ENCODE peak calls at places on chromosome 18, in six cellular contexts. Y, N, L, Q, V and T are unnamed samples. For H3K4me1, the result is how much of the 10 kb centered on the place peaks cover.

GRCh38 chr18:58671941-58672565 is 788 bp downstream of the MALT1 start:
- DNase-seq in Y (peak), N (peak), L (no peak), V (no peak), Q (peak), T (no peak)

GRCh38 chr18:65749881-65750280 is 931 bp upstream of the CDH7 start:
- DNase-seq in L (peak), Y (no peak), Q (no peak), V (no peak), N (no peak), T (no peak)

GRCh38 chr18:74745658-74746403 is 148.2 kb downstream of the ZNF407 start:
- DNase-seq in L (no peak), Q (peak), N (peak), Y (no peak), V (peak), T (peak)

GRCh38 chr18:7615840-7616239 is 48.7 kb downstream of the PTPRM start:
- DNase-seq in V (no peak), Q (no peak), L (no peak), N (no peak), Y (no peak), T (no peak)

GRCh38 chr18:2848145-2848878 is 1.5 kb downstream of the EMILIN2 start:
- DNase-seq in L (no peak), V (no peak), Y (no peak), N (peak), Q (no peak), T (no peak)

GRCh38 chr18:63788447-63789096 is 13.4 kb downstream of the SERPINB7 start:
- DNase-seq in L (no peak), N (peak), Q (peak), Y (no peak), V (peak), T (no peak)

GRCh38 chr18:64119916-64120315 is 29.0 kb downstream of the LINC00305 start:
- DNase-seq in Y (no peak), Q (peak), V (no peak), N (peak), L (no peak), T (no peak)

GRCh38 chr18:41809652-41810051 is 145.4 kb upstream of the PIK3C3 start:
- DNase-seq in Y (no peak), N (no peak), V (no peak), L (no peak), Q (no peak), T (no peak)

GRCh38 chr18:33573193-33573592 is 4.8 kb upstream of the ASXL3 start:
- DNase-seq in Y (no peak), Q (no peak), N (no peak), L (no peak), V (no peak), T (no peak)

GRCh38 chr18:68355637-68356036 is 359.3 kb downstream of the TMX3 start:
- DNase-seq in Y (no peak), V (no peak), Q (no peak), N (no peak), L (no peak), T (no peak)

GRCh38 chr18:56962322-56962721 is 184.6 kb upstream of the BOD1L2 start:
- DNase-seq in Y (no peak), Q (no peak), V (no peak), N (no peak), L (no peak), T (no peak)

GRCh38 chr18:45856526-45856925 is 31.1 kb downstream of the SIGLEC15 start:
- DNase-seq in N (peak), Y (no peak), V (no peak), L (no peak), Q (no peak), T (no peak)

GRCh38 chr18:38790303-38790702 is 1224.7 kb upstream of the CELF4 start:
- DNase-seq in Y (peak), N (no peak), Q (peak), L (peak), V (no peak), T (no peak)

GRCh38 chr18:21575656-21576055 is 24.8 kb downstream of the ESCO1 start:
- DNase-seq in N (no peak), V (no peak), L (no peak), Q (peak), Y (no peak), T (no peak)

GRCh38 chr18:3350566-3351527 is 88.9 kb downstream of the MYL12B start:
- DNase-seq in V (peak), N (peak), Y (no peak), L (no peak), Q (peak), T (peak)

GRCh38 chr18:21672868-21673267 is 31.7 kb downstream of the ABHD3 start:
- DNase-seq in V (peak), N (peak), Y (no peak), Q (peak), L (no peak), T (peak)

GRCh38 chr18:10404148-10404547 is 50.3 kb upstream of the APCDD1 start:
- DNase-seq in V (no peak), N (no peak), L (peak), Q (no peak), Y (no peak), T (no peak)

GRCh38 chr18:1062592-1062991 is 157.9 kb downstream of the ADCYAP1 start:
- DNase-seq in V (no peak), Y (no peak), L (peak), N (peak), Q (no peak), T (no peak)

GRCh38 chr18:1053654-1054315 is 149.1 kb downstream of the ADCYAP1 start:
- DNase-seq in V (no peak), N (no peak), Q (no peak), L (no peak), Y (no peak), T (no peak)

GRCh38 chr18:1056404-1056803 is 151.7 kb downstream of the ADCYAP1 start:
- DNase-seq in N (no peak), L (no peak), Q (no peak), Y (no peak), V (no peak), T (no peak)

GRCh38 chr18:1052301-1052700 is 147.6 kb downstream of the ADCYAP1 start:
- DNase-seq in V (no peak), L (no peak), Q (no peak), N (no peak), Y (no peak), T (no peak)

DNA sequence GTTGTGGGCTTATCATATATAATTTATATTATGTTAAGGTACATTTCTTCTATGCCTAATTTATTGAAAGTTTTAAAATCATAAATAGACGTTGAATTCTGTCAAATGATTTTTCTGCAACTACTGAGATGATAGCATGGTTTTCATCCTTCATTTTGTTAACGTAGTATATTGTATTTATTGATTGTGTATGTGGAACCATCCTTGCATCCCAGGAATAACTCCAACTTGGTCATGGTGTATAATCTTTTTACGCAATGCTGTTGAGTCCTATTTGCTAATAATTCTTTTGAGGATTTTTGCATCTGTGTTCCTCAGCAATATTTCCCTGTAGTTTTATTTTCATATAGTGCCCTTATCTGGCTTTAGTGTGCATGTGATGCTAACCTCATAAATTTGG is 152.7 kb downstream of the ADCYAP1 start:
- DNase-seq in L (no peak), V (no peak), Y (no peak), N (no peak), Q (no peak), T (no peak)
- H3K4me2 ChIP-seq in L (no peak), V (no peak), Y (no peak), N (no peak), Q (no peak), T (no peak)

DNA sequence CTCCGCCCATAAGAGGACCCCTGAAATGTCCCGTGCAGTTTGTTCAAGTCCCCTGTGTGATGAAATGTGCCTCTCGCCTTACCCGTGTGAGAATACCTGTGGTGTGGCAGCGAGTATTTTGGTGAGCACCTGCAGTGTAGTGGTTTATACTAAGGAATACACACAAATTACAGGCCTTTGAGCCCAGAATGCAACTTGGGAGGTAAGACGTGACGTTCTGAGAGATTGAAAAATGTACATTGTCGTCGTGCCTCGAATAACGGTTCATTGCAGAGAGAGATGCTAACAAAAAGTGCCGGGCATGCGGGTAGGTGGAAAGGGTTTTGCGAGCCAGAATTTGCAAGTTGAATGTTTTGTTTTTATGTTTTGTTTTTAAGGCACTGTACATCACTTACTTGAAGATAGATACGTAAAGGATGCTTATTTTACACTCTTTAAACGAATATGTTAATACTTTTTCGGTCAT is 863 bp downstream of the RBBP8 start:
- DNase-seq in V (no peak), Q (no peak), L (no peak), N (peak), Y (no peak), T (no peak)
- TF ChIP-seq EZH2phosphoT487 in V (no peak), Q (no peak), L (no peak), N (no peak), Y (no peak), T (no peak)

GRCh38 chr18:51195086-51195601 is 2.3 kb downstream of the MEX3C start:
- DNase-seq in Q (no peak), V (no peak), Y (no peak), L (peak), N (peak), T (no peak)

GRCh38 chr18:51193621-51194287 is 3.7 kb downstream of the MEX3C start:
- DNase-seq in L (no peak), Q (peak), V (no peak), Y (no peak), N (peak), T (no peak)

GRCh38 chr18:51195602-51196115 is 1.8 kb downstream of the MEX3C start:
- DNase-seq in N (peak), Y (peak), L (peak), Q (peak), V (peak), T (peak)

GRCh38 chr18:51196116-51196810 is 1.2 kb downstream of the MEX3C start:
- DNase-seq in Q (no peak), V (no peak), L (peak), Y (peak), N (peak), T (peak)

DNA sequence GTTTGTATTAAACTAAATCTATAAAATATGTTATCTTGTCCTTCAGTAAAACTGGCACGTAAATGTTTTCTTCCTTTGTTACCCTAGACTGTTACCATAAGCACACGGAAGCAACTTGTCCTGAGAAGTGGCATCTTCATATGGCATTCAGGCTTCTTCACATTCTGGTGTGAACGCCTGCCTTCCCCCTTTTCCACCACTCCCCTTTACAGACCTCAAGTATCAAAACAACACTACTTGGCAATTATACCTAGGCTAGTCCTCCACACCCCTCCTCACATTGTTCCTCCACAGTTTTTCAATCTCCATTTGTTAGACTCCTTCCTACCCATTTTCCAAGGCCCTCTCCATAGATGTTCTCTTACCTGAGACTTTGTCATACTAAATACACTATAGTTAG is 2.9 kb downstream of the MEX3C start:
- DNase-seq in N (peak), Y (peak), V (no peak), L (peak), Q (no peak), T (no peak)
- H3K4me1 ChIP-seq in N (under half), Y (under half), V (under half), L (under half), Q (under half), T (under half)

GRCh38 chr18:48634975-48635374 is 96.1 kb downstream of the CTIF start:
- DNase-seq in V (no peak), N (no peak), L (no peak), Y (no peak), Q (no peak), T (no peak)
- H3K4me2 ChIP-seq in V (no peak), N (no peak), L (no peak), Y (no peak), Q (no peak), T (no peak)

GRCh38 chr18:62245699-62246098 is 58.6 kb downstream of the RELCH start:
- DNase-seq in Q (peak), L (no peak), Y (no peak), N (no peak), V (no peak), T (no peak)
- TF ChIP-seq EZH2phosphoT487 in Q (no peak), L (no peak), Y (no peak), N (no peak), V (no peak), T (no peak)

DNA sequence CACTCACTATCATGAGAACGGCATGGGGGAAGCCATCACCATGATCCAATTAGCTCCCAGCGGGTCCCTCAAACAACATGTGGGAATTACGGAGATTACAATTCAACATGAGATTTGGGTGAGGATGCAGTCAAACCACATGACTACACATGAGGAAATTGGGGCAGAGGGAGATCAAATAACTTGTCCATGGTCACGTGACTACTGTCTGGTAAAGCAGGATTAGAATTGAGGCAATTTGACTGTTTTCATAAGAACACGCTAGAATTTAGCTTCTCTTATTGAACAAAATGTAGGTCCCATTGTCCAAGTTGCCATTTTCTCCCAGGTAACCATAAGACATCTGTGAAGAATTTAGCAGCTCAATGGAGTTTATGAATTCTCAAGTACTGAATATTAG is 445.0 kb upstream of the CDH20 start:
- DNase-seq in N (no peak), L (no peak), Y (no peak), Q (no peak), V (no peak), T (no peak)
- H3K4me1 ChIP-seq in N (under half), L (under half), Y (under half), Q (under half), V (under half), T (under half)

GRCh38 chr18:160831-161570 is 2.6 kb downstream of the USP14 start:
- DNase-seq in N (no peak), Y (no peak), Q (no peak), L (no peak), V (no peak), T (no peak)

GRCh38 chr18:159037-159652 is 788 bp downstream of the USP14 start:
- DNase-seq in Q (peak), L (peak), V (no peak), N (peak), Y (peak), T (peak)

GRCh38 chr18:156514-157230 is 1.7 kb upstream of the USP14 start:
- DNase-seq in L (no peak), V (no peak), N (no peak), Q (peak), Y (no peak), T (no peak)

GRCh38 chr18:158128-159036 is at the start of gene USP14:
- DNase-seq in Q (peak), N (peak), Y (peak), L (peak), V (peak), T (peak)

DNA sequence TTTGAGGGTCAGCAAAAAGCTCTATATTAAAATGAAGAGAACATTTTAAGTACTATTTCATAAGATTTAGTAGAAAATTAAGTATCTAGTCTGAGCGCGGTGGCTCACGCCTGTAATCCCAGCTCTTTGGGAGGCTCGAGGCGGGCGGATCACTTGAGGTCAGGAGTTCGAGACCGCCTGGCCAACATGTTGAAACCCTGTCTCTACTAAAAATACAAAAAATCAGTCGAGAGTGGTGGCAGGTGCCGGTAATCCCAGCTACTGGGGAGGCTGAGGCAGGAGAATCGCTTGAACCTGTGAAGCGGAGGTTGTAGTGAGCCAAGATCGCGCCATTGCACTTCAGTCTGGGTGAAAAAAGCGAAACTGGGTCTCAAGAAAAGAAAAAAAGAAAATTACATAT is 1.6 kb downstream of the USP14 start:
- DNase-seq in Y (no peak), L (no peak), V (no peak), N (no peak), Q (no peak), T (no peak)
- H3K4me2 ChIP-seq in Y (peak), L (peak), V (peak), N (peak), Q (peak), T (peak)

GRCh38 chr18:12461326-12461725 is 53.6 kb downstream of the PRELID3A start:
- DNase-seq in L (no peak), Q (no peak), V (no peak), N (no peak), Y (no peak), T (no peak)

GRCh38 chr18:12452801-12453200 is 45.1 kb downstream of the PRELID3A start:
- DNase-seq in V (no peak), Y (no peak), N (no peak), L (no peak), Q (no peak), T (no peak)

GRCh38 chr18:12458761-12459160 is 51.0 kb downstream of the PRELID3A start:
- DNase-seq in Y (no peak), N (no peak), L (no peak), V (no peak), Q (no peak), T (no peak)

GRCh38 chr18:12460874-12461273 is 53.1 kb downstream of the PRELID3A start:
- DNase-seq in L (no peak), Q (no peak), Y (no peak), N (no peak), V (no peak), T (peak)

GRCh38 chr18:12455511-12455910 is 47.8 kb downstream of the PRELID3A start:
- DNase-seq in Q (no peak), V (no peak), N (peak), L (no peak), Y (no peak), T (peak)
- TF ChIP-seq EZH2phosphoT487 in Q (no peak), V (no peak), N (no peak), L (no peak), Y (no peak), T (no peak)

GRCh38 chr18:61582205-61582710 is 249.0 kb downstream of the CDH20 start:
- DNase-seq in Y (no peak), V (no peak), N (peak), Q (no peak), L (no peak), T (no peak)

GRCh38 chr18:61580061-61580460 is 246.8 kb downstream of the CDH20 start:
- DNase-seq in V (no peak), Y (no peak), L (no peak), N (peak), Q (no peak), T (peak)

GRCh38 chr18:61579581-61579980 is 246.4 kb downstream of the CDH20 start:
- DNase-seq in Y (no peak), V (no peak), L (no peak), N (peak), Q (no peak), T (no peak)

GRCh38 chr18:61583548-61583947 is 250.3 kb downstream of the CDH20 start:
- DNase-seq in V (no peak), L (no peak), Q (no peak), N (no peak), Y (no peak), T (no peak)

GRCh38 chr18:61581578-61582204 is 248.5 kb downstream of the CDH20 start:
- DNase-seq in V (peak), Y (peak), N (peak), Q (peak), L (peak), T (peak)
- H3K4me1 ChIP-seq in V (under half), Y (under half), N (under half), Q (under half), L (under half), T (under half)